ENCODE peak calls at places on chromosomes 6 and 20, in nine cellular contexts. N is CD8-positive, alpha-beta T cell; B is lower lobe of right lung; P is spleen; G is IMR-90; Y is WTC11; W is astrocyte; M is Panc1; H is breast epithelium. R is an unnamed sample.

GRCh38 chr6:158793432-158793831 is 25.7 kb downstream of the EZR start:
- DNase-seq in N (no peak), H (no peak), P (no peak), Y (no peak), W (no peak), B (no peak), M (peak), G (peak), R (peak)

GRCh38 chr6:149384464-149384863 is 15.6 kb upstream of the SUMO4 start:
- DNase-seq in Y (no peak), N (no peak), H (no peak), G (no peak), W (no peak), P (no peak), M (no peak), B (no peak), R (no peak)

GRCh38 chr6:109702797-109703196 is 11.7 kb downstream of the FIG4 start:
- DNase-seq in P (peak), M (no peak), N (no peak), H (no peak), B (no peak), G (no peak), W (no peak), Y (no peak), R (no peak)

GRCh38 chr6:146200136-146200708 is 171.4 kb downstream of the GRM1 start:
- DNase-seq in N (no peak), G (no peak), Y (no peak), M (no peak), P (no peak), W (peak), B (no peak), H (no peak), R (peak)

GRCh38 chr6:125015152-125015551 is 52.9 kb downstream of the RNF217 start:
- DNase-seq in B (no peak), Y (no peak), H (no peak), N (no peak), G (no peak), P (no peak), W (no peak), M (no peak), R (no peak)

GRCh38 chr20:24206995-24207394 is 218.4 kb upstream of the GGTLC1 start:
- DNase-seq in G (no peak), Y (no peak), W (no peak), P (no peak), N (no peak), B (no peak), H (no peak), M (no peak), R (peak)

GRCh38 chr6:4788953-4789584 is 12.9 kb downstream of the CDYL start:
- DNase-seq in P (peak), W (no peak), G (no peak), H (no peak), M (no peak), B (no peak), N (no peak), Y (peak), R (no peak)

GRCh38 chr20:39778847-39779641 is 816.9 kb downstream of the DHX35 start:
- DNase-seq in H (no peak), Y (no peak), W (no peak), P (no peak), N (no peak), B (no peak), M (no peak), G (no peak), R (peak)

GRCh38 chr6:33857301-33858052 is 53.7 kb upstream of the MLN start:
- DNase-seq in H (no peak), P (no peak), W (no peak), N (no peak), B (no peak), Y (no peak), M (no peak), G (no peak), R (no peak)

GRCh38 chr20:58749979-58750378 is 57.4 kb downstream of the NPEPL1 start:
- DNase-seq in M (no peak), W (no peak), B (no peak), G (no peak), H (no peak), P (peak), Y (no peak), N (no peak), R (no peak)

DNA sequence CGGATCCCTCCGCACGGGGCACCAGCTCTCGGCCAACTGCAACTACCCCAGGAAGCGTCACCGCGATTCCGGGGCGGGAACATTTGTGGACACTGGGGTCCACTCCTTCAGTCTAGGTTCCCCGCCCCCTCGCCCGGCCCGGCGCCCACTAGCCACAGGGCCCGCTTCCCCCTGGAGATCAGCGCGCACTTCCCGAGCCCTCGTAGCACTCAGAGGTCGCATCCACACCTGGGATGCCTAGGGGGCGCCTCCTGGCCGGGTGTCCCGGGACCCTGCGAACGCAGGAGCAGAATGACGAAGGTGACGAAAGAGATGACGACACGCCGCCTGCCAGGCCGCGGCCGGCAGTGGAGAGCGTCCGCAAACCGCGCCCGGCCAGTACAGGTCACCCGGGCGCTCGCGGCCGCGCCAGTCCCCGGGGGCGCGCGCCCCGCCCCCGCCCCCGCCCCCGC is 309 bp upstream of the AIG1 start:
- DNase-seq in W (peak), H (peak), P (peak), M (no peak), B (peak), G (peak), Y (peak), N (peak), R (peak)
- TF ChIP-seq CTCF in W (peak), H (no peak), P (peak), M (peak), B (no peak), G (no peak), Y (no peak), N (no peak), R (peak)

GRCh38 chr6:73854998-73855718 is 159.2 kb downstream of the CD109 start:
- DNase-seq in Y (no peak), P (no peak), N (peak), W (peak), G (peak), M (no peak), B (no peak), H (no peak), R (peak)
- TF ChIP-seq CTCF in Y (peak), P (peak), N (peak), W (peak), G (peak), M (peak), B (peak), H (peak), R (peak)

DNA sequence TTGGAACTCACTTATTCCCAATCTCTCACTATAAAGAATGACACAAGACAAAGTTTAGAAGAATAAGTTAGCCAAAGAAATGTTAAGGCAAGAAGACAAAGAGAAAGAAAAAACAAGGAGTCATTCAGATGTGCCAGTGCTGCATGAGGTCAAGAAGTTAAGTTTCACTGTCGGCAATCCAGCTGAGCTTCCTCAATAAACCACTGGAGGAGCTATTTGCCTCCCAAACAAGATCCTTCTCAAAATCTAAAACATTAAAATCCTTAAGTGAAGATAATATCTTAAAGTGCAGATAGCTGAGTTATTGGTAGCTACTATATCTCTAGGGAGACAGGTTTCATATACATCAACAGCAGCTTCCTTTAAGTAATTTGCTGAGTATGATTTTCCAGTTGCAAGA is 512.3 kb downstream of the HDGFL1 start:
- DNase-seq in P (no peak), H (no peak), Y (no peak), W (no peak), N (no peak), M (no peak), G (no peak), B (no peak), R (no peak)
- TF ChIP-seq CTCF in P (no peak), H (no peak), Y (peak), W (peak), N (no peak), M (no peak), G (peak), B (no peak), R (peak)

GRCh38 chr6:105646391-105646867 is 243.5 kb upstream of the PREP start:
- DNase-seq in M (no peak), B (no peak), Y (no peak), W (peak), H (no peak), P (no peak), N (peak), G (peak), R (no peak)

GRCh38 chr6:105642708-105643107 is 239.8 kb upstream of the PREP start:
- DNase-seq in G (peak), B (no peak), N (no peak), Y (no peak), W (peak), M (no peak), H (no peak), P (no peak), R (no peak)

GRCh38 chr6:105645958-105646357 is 243.1 kb upstream of the PREP start:
- DNase-seq in W (no peak), G (no peak), M (no peak), H (no peak), N (no peak), B (no peak), Y (no peak), P (no peak), R (no peak)

GRCh38 chr6:105645166-105645565 is 242.3 kb upstream of the PREP start:
- DNase-seq in G (no peak), N (no peak), P (no peak), M (no peak), H (no peak), W (no peak), B (no peak), Y (no peak), R (peak)

DNA sequence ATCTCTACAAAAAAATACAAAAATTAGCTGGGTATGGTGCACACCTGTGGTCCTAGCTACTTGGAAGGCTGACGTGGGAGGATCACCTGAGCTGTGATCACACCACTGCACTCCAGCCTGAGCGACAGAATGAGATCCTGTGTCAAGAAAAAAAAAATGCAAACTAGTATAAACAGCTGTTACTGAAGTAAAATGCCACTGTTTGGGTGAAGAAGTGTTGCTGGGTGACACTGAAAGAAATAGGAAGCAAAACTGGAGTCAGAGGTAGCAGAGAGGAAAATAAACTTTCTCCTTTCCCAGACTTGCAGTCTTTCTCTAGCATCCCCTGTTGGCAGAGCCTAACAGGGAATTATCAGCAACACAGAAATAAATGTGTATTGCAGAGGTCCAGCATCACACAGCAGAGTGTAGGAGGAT is 241.2 kb upstream of the PREP start:
- DNase-seq in H (no peak), B (no peak), W (no peak), Y (no peak), M (no peak), G (no peak), P (no peak), N (no peak), R (no peak)
- TF ChIP-seq CTCF in H (no peak), B (no peak), W (no peak), Y (no peak), M (peak), G (no peak), P (no peak), N (no peak), R (peak)

GRCh38 chr20:32206383-32207210 is 946 bp downstream of the PLAGL2 start:
- DNase-seq in P (no peak), B (no peak), Y (no peak), M (no peak), W (no peak), N (no peak), G (no peak), H (no peak), R (no peak)

GRCh38 chr20:32207211-32207625 is 325 bp downstream of the PLAGL2 start:
- DNase-seq in M (no peak), Y (peak), B (no peak), W (no peak), H (no peak), P (no peak), G (no peak), N (peak), R (no peak)

GRCh38 chr20:32205502-32206382 is 1.8 kb downstream of the PLAGL2 start:
- DNase-seq in N (no peak), Y (no peak), W (no peak), B (no peak), G (peak), H (no peak), M (no peak), P (no peak), R (no peak)

GRCh38 chr20:32208499-32209154 is 947 bp downstream of the POFUT1 start:
- DNase-seq in G (no peak), H (no peak), M (no peak), W (no peak), P (no peak), Y (no peak), N (no peak), B (no peak), R (no peak)

GRCh38 chr20:32207626-32208498 is at the start of the genes PLAGL2 and POFUT1:
- DNase-seq in M (peak), B (peak), Y (peak), P (peak), W (peak), G (peak), N (peak), H (peak), R (peak)
- TF ChIP-seq CTCF in M (no peak), B (peak), Y (no peak), P (peak), W (no peak), G (peak), N (no peak), H (no peak), R (peak)

R was measured in fibroblast of the aortic adventitia.